ENCODE peak calls at places on chromosomes 4 and X, in nine cellular contexts. P is transverse colon, A is stomach, F is HepG2, R is cardiac muscle cell, U is HCT116, M is heart left ventricle, Q is gastrocnemius medialis, W is lung. V is an unnamed sample.

GRCh38 chr4:82050806-82051205 is 323.0 kb downstream of the HNRNPD start:
- DNase-seq in P (no peak), A (no peak), F (no peak), R (no peak), U (no peak), M (no peak), Q (no peak), W (no peak), V (no peak)

GRCh38 chr4:152148057-152148456 is 387.2 kb upstream of the GATB start:
- DNase-seq in P (no peak), A (no peak), F (no peak), R (no peak), U (no peak), M (no peak), Q (no peak), W (no peak), V (no peak)

GRCh38 chr4:88985088-88985779 is 71.8 kb downstream of the FAM13A start:
- DNase-seq in P (no peak), A (no peak), F (no peak), R (no peak), U (no peak), M (no peak), Q (no peak), W (no peak), V (no peak)

GRCh38 chrX:105872921-105873320 is 50.6 kb downstream of the NRK start:
- DNase-seq in P (no peak), A (no peak), F (no peak), R (no peak), U (no peak), M (peak; percentile 20), Q (no peak), W (no peak), V (no peak)

GRCh38 chr4:43776371-43776770 is 672.2 kb downstream of the KCTD8 start:
- DNase-seq in P (no peak), A (no peak), F (peak; percentile 3), R (no peak), U (no peak), M (no peak), Q (no peak), W (no peak), V (no peak)

GRCh38 chrX:3159995-3160715 is 118.9 kb downstream of the ARSF start:
- DNase-seq in P (no peak), A (no peak), F (no peak), R (no peak), U (no peak), M (peak; percentile 24), Q (no peak), W (no peak), V (no peak)

GRCh38 chr4:155889036-155889793 is 14.3 kb upstream of the TDO2 start:
- DNase-seq in P (no peak), A (no peak), F (no peak), R (no peak), U (no peak), M (no peak), Q (no peak), W (no peak), V (no peak)

GRCh38 chr4:158949094-158949493 is 153.8 kb upstream of the RAPGEF2 start:
- DNase-seq in P (no peak), A (no peak), F (no peak), R (no peak), U (no peak), M (no peak), Q (no peak), W (no peak), V (no peak)

GRCh38 chr4:66404149-66404548 is 733.9 kb upstream of the EPHA5 start:
- DNase-seq in P (no peak), A (no peak), F (no peak), R (no peak), U (no peak), M (no peak), Q (no peak), W (no peak), V (no peak)

GRCh38 chr4:121551881-121552280 is 144.9 kb downstream of the ANXA5 start:
- DNase-seq in P (no peak), A (no peak), F (peak; percentile 14), R (no peak), U (no peak), M (no peak), Q (no peak), W (no peak), V (no peak)

GRCh38 chr4:74335341-74336019 is 27.2 kb downstream of the EPGN start:
- DNase-seq in P (no peak), A (no peak), F (no peak), R (no peak), U (no peak), M (no peak), Q (no peak), W (no peak), V (no peak)

GRCh38 chr4:67483868-67484602 is 61.3 kb downstream of the CENPC start:
- DNase-seq in P (no peak), A (no peak), F (no peak), R (no peak), U (no peak), M (no peak), Q (no peak), W (no peak), V (no peak)

GRCh38 chr4:94455081-94455480 is 3.3 kb downstream of the PDLIM5 start:
- DNase-seq in P (peak; percentile 83), A (peak; percentile 71), F (peak; percentile 68), R (no peak), U (no peak), M (peak; percentile 78), Q (peak; percentile 70), W (no peak), V (peak; percentile 72)
- H3K4me3 ChIP-seq in P (no peak overlapping the region), A (no peak overlapping the region), F (peak overlapping the region; percentile 93), R (peak overlapping the region; percentile 94), U (no peak overlapping the region), M (peak overlapping the region; percentile 78), Q (peak overlapping the region; percentile 96), W (no peak overlapping the region), V (peak overlapping the region; percentile 97)

GRCh38 chrX:119758682-119759332 is 419 bp downstream of the SOWAHD start:
- DNase-seq in P (peak; percentile 65), A (peak; percentile 43), F (no peak), R (peak; percentile 22), U (no peak), M (peak; percentile 34), Q (no peak), W (no peak), V (no peak)
- H3K4me1 ChIP-seq in P (peaks cover 2% of the 10 kb centered on the region), A (peaks cover 25% of the 10 kb centered on the region), F (peaks cover 47% of the 10 kb centered on the region), R (no peaks in the 10 kb centered on the region), U (peaks cover 6% of the 10 kb centered on the region), M (no peaks in the 10 kb centered on the region), Q (no peaks in the 10 kb centered on the region), W (peaks cover 4% of the 10 kb centered on the region), V (no peaks in the 10 kb centered on the region)

GRCh38 chr4:105677689-105678088 is 30.8 kb downstream of the INTS12 start:
- DNase-seq in P (no peak), A (no peak), F (no peak), R (no peak), U (no peak), M (no peak), Q (no peak), W (no peak), V (no peak)
- H3K4me3 ChIP-seq in P (no peak overlapping the region), A (no peak overlapping the region), F (no peak overlapping the region), R (no peak overlapping the region), U (no peak overlapping the region), M (no peak overlapping the region), Q (no peak overlapping the region), W (no peak overlapping the region), V (no peak overlapping the region)

GRCh38 chr4:3637326-3638016 is 105.2 kb upstream of the LRPAP1 start:
- DNase-seq in P (no peak), A (no peak), F (no peak), R (no peak), U (no peak), M (no peak), Q (no peak), W (no peak), V (peak; percentile 55)
- H3K4me1 ChIP-seq in P (no peaks in the 10 kb centered on the region), A (no peaks in the 10 kb centered on the region), F (no peaks in the 10 kb centered on the region), R (no peaks in the 10 kb centered on the region), U (no peaks in the 10 kb centered on the region), M (no peaks in the 10 kb centered on the region), Q (no peaks in the 10 kb centered on the region), W (no peaks in the 10 kb centered on the region), V (peaks cover 7% of the 10 kb centered on the region)

GRCh38 chr4:1002631-1003251 is 8.7 kb upstream of the FGFRL1 start:
- DNase-seq in P (no peak), A (no peak), F (no peak), R (no peak), U (no peak), M (no peak), Q (no peak), W (no peak), V (no peak)
- H3K4me3 ChIP-seq in P (no peak overlapping the region), A (peak overlapping the region; percentile 12), F (no peak overlapping the region), R (peak overlapping the region; percentile 13), U (no peak overlapping the region), M (no peak overlapping the region), Q (no peak overlapping the region), W (no peak overlapping the region), V (no peak overlapping the region)

DNA sequence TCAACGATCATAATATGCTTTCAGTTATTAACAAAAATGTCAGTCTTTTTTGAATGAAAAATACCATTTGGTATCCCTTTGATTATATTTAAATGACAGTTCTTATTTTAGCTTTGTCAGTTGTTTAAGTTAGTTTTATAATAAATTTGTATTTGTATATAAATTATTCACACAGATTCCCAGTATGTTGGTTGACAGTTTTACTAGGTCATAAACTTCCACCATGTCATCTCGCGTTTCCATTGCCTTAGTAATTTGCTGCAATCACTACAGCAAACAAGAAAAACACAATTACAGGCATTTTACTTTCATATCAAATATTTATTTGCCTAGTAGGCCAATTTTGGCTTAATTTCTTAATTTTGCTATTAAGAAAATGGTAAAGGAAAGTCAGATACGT is 109.6 kb upstream of the ANK2 start:
- DNase-seq in P (no peak), A (no peak), F (no peak), R (no peak), U (no peak), M (no peak), Q (no peak), W (no peak), V (no peak)
- H3K4me1 ChIP-seq in P (no peaks in the 10 kb centered on the region), A (no peaks in the 10 kb centered on the region), F (no peaks in the 10 kb centered on the region), R (no peaks in the 10 kb centered on the region), U (no peaks in the 10 kb centered on the region), M (no peaks in the 10 kb centered on the region), Q (no peaks in the 10 kb centered on the region), W (no peaks in the 10 kb centered on the region), V (no peaks in the 10 kb centered on the region)

DNA sequence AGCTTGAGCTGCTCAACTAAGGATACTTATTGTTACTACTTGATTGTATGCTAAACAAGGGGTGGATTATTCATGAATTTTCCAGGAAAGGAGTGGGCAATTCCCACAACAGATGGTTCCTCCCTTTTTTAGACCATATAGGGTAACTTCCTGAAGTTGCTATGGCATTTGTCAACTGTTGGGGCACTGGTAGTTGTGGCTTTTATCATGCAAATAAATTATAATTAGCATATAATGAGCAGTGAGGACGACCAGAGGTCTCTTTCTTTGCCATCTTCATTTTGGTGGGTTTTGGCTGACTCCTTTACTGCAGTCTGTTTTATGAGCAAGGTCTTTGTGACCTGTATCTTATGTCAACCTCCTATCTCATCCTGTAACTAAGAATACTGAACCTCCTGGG is 1403.5 kb upstream of the PABPC4L start:
- DNase-seq in P (no peak), A (no peak), F (no peak), R (no peak), U (no peak), M (no peak), Q (no peak), W (no peak), V (no peak)
- H3K4me3 ChIP-seq in P (no peak overlapping the region), A (no peak overlapping the region), F (no peak overlapping the region), R (no peak overlapping the region), U (no peak overlapping the region), M (no peak overlapping the region), Q (no peak overlapping the region), W (no peak overlapping the region), V (no peak overlapping the region)